ENCODE peak calls at places on chromosome 1, in ten cellular contexts. F is AG10803, A is heart left ventricle, X is D721Med, P is NB4, I is spleen, K is astrocyte of the spinal cord, O is endothelial cell, M is hepatocyte, L is lower leg skin. V is an unnamed sample.

GRCh38 chr1:189790335-189790734 is 687.3 kb downstream of the BRINP3 start:
- DNase-seq in O (no peak), M (no peak), L (no peak), X (no peak), A (no peak), F (no peak), K (no peak), I (no peak), P (no peak), V (no peak)

GRCh38 chr1:155080250-155081228 is 1.9 kb downstream of the EFNA3 start:
- DNase-seq in O (peak; percentile 78), X (peak; percentile 82), A (peak; percentile 61), I (peak; percentile 78), K (no peak), F (no peak), M (peak; percentile 84), L (no peak), P (peak; percentile 48), V (no peak)

GRCh38 chr1:189524501-189524900 is 953.2 kb downstream of the BRINP3 start:
- DNase-seq in M (no peak), P (no peak), K (no peak), I (no peak), A (no peak), O (no peak), F (no peak), L (no peak), X (no peak), V (no peak)

GRCh38 chr1:214553142-214553710 is 1.8 kb upstream of the PTPN14 start:
- DNase-seq in O (no peak), I (no peak), F (no peak), L (no peak), A (no peak), P (no peak), K (no peak), M (no peak), X (no peak), V (no peak)

GRCh38 chr1:236545621-236546169 is 21.9 kb downstream of the LGALS8 start:
- DNase-seq in A (no peak), F (no peak), P (no peak), I (no peak), O (no peak), L (no peak), M (no peak), X (no peak), K (no peak), V (no peak)

GRCh38 chr1:29271724-29272123 is 35.4 kb downstream of the PTPRU start:
- DNase-seq in K (peak; percentile 80), M (peak; percentile 81), L (no peak), P (no peak), X (no peak), A (no peak), F (peak; percentile 84), O (peak; percentile 41), I (no peak), V (no peak)

GRCh38 chr1:37098196-37098595 is 63.9 kb upstream of the GRIK3 start:
- DNase-seq in A (no peak), K (no peak), P (no peak), F (no peak), X (no peak), I (no peak), M (no peak), O (no peak), L (no peak), V (no peak)

GRCh38 chr1:58528518-58528917 is 18.0 kb downstream of the OMA1 start:
- DNase-seq in L (no peak), F (peak; percentile 84), M (no peak), X (no peak), K (no peak), I (no peak), O (no peak), A (no peak), P (peak; percentile 15), V (no peak)

GRCh38 chr1:167107456-167107855 is 13.6 kb downstream of the STYXL2 start:
- DNase-seq in F (no peak), P (no peak), X (no peak), I (no peak), O (no peak), A (no peak), K (peak; percentile 38), M (no peak), L (no peak), V (no peak)

GRCh38 chr1:1198423-1199140 is 7.8 kb downstream of the TNFRSF18 start:
- DNase-seq in A (peak; percentile 48), I (peak; percentile 73), K (no peak), X (peak; percentile 2), O (peak; percentile 2), M (no peak), F (no peak), P (no peak), L (no peak), V (no peak)

GRCh38 chr1:203306089-203306969 is 1.0 kb downstream of the BTG2 start:
- DNase-seq in A (peak; percentile 87), X (no peak), L (peak; percentile 86), O (no peak), K (peak; percentile 79), I (peak; percentile 88), F (peak; percentile 82), M (peak; percentile 78), P (peak; percentile 30), V (peak; percentile 67)

GRCh38 chr1:203308205-203309114 is 3.1 kb downstream of the BTG2 start:
- DNase-seq in P (no peak), I (no peak), L (no peak), K (no peak), O (no peak), F (no peak), M (peak; percentile 28), A (no peak), X (no peak), V (no peak)

GRCh38 chr1:203305809-203306088 is 430 bp downstream of the BTG2 start:
- DNase-seq in P (no peak), X (no peak), M (no peak), F (no peak), K (no peak), O (no peak), A (peak; percentile 72), I (no peak), L (peak; percentile 33), V (no peak)

GRCh38 chr1:203307690-203308126 is 2.4 kb downstream of the BTG2 start:
- DNase-seq in K (no peak), O (no peak), F (no peak), I (no peak), P (no peak), L (no peak), X (no peak), A (no peak), M (no peak), V (no peak)

DNA sequence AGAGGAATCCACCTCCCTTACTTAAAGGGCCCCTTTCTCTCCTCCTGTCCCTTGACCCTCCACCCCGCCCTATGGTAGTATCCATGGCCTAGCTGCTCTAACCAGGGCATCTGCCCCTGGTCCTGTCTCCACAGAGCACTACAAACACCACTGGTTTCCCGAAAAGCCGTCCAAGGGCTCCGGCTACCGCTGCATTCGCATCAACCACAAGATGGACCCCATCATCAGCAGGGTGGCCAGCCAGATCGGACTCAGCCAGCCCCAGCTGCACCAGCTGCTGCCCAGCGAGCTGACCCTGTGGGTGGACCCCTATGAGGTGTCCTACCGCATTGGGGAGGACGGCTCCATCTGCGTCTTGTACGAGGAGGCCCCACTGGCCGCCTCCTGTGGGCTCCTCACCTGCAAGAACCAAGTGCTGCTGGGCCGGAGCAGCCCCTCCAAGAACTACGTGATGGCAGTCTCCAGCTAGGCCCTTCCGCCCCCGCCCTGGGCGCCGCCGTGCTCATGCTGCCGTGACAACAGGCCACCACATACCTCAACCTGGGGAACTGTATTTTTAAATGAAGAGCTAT is 1.7 kb downstream of the BTG2 start:
- DNase-seq in F (no peak), P (no peak), I (peak; percentile 89), L (no peak), A (peak; percentile 71), K (peak; percentile 24), O (no peak), M (peak; percentile 36), X (no peak), V (no peak)
- TF ChIP-seq CTCF in F (no peak), P (no peak), I (no peak), L (no peak), A (no peak), K (no peak), O (no peak), M (no peak), X (no peak), V (no peak)

GRCh38 chr1:156947127-156947526 is 26.7 kb downstream of the LRRC71 start:
- DNase-seq in O (no peak), X (no peak), M (no peak), F (no peak), K (no peak), A (no peak), P (no peak), I (no peak), L (no peak), V (no peak)

GRCh38 chr1:156947818-156948525 is 27.5 kb downstream of the LRRC71 start:
- DNase-seq in L (no peak), I (no peak), X (no peak), K (no peak), A (no peak), F (no peak), O (no peak), M (no peak), P (no peak), V (no peak)

GRCh38 chr1:156949127-156949526 is 28.7 kb downstream of the LRRC71 start:
- DNase-seq in K (no peak), L (no peak), I (no peak), P (no peak), M (no peak), X (no peak), O (no peak), A (no peak), F (no peak), V (no peak)

GRCh38 chr1:156945881-156946661 is 25.6 kb downstream of the LRRC71 start:
- DNase-seq in K (peak; percentile 20), M (no peak), F (no peak), A (no peak), I (no peak), P (no peak), O (no peak), X (no peak), L (no peak), V (no peak)

GRCh38 chr1:156948708-156949107 is 28.3 kb downstream of the LRRC71 start:
- DNase-seq in O (no peak), P (no peak), L (no peak), K (no peak), F (no peak), A (no peak), M (no peak), I (no peak), X (no peak), V (no peak)
- TF ChIP-seq CTCF in O (peak; percentile 46), P (peak; percentile 16), L (no peak), K (peak; percentile 42), F (no peak), A (no peak), M (no peak), I (no peak), X (no peak), V (no peak)

GRCh38 chr1:163777205-163777604 is 455.5 kb downstream of the NUF2 start:
- DNase-seq in X (no peak), L (no peak), M (no peak), F (no peak), I (no peak), K (no peak), A (no peak), O (no peak), P (no peak), V (no peak)
- TF ChIP-seq CTCF in X (no peak), L (no peak), M (no peak), F (no peak), I (no peak), K (no peak), A (no peak), O (no peak), P (no peak), V (no peak)

GRCh38 chr1:153658400-153659174 is at the start of gene SNAPIN:
- DNase-seq in F (peak; percentile 85), M (peak; percentile 95), A (peak; percentile 95), K (peak; percentile 88), P (peak; percentile 92), I (peak; percentile 98), O (peak; percentile 78), X (peak; percentile 92), L (peak; percentile 91), V (peak; percentile 94)
- TF ChIP-seq CTCF in F (no peak), M (no peak), A (peak; percentile 24), K (peak; percentile 19), P (no peak), I (peak; percentile 37), O (no peak), X (no peak), L (no peak), V (no peak)

V was measured in GM13976.